ENCODE peak calls at places on chromosomes 5 and 9, in five cellular contexts. M, P, Q, D and A are unnamed samples.

GRCh38 chr5:21649969-21650368 is 1203.2 kb downstream of the CDH12 start:
- DNase-seq in M (no peak), Q (no peak), D (no peak), P (no peak), A (no peak)

GRCh38 chr5:110169461-110169860 is 479.7 kb downstream of the MAN2A1 start:
- DNase-seq in M (no peak), Q (no peak), P (no peak), D (no peak), A (no peak)

GRCh38 chr5:157839157-157839795 is 19.7 kb downstream of the CLINT1 start:
- DNase-seq in D (no peak), P (no peak), Q (no peak), M (no peak), A (no peak)

GRCh38 chr5:119274767-119275130 is 81.1 kb upstream of the TNFAIP8 start:
- DNase-seq in Q (no peak), P (no peak), M (no peak), D (no peak), A (no peak)

GRCh38 chr5:28542968-28543367 is 1504.6 kb upstream of the CDH9 start:
- DNase-seq in Q (no peak), P (no peak), M (peak; percentile 48), D (no peak), A (no peak)

GRCh38 chr5:106874974-106875373 is 795.8 kb downstream of the EFNA5 start:
- DNase-seq in Q (no peak), D (no peak), P (no peak), M (no peak), A (no peak)

GRCh38 chr5:68159251-68159951 is 56.2 kb upstream of the PIK3R1 start:
- DNase-seq in Q (no peak), M (no peak), P (no peak), D (no peak), A (no peak)

GRCh38 chr9:136679431-136679941 is 7.8 kb downstream of the AGPAT2 start:
- DNase-seq in Q (no peak), P (no peak), D (peak; percentile 95), M (no peak), A (no peak)

GRCh38 chr9:108093773-108094675 is 604.5 kb upstream of the KLF4 start:
- DNase-seq in Q (no peak), P (no peak), M (peak; percentile 60), D (no peak), A (no peak)

GRCh38 chr5:91183743-91184142 is 199.4 kb downstream of the ARRDC3 start:
- DNase-seq in D (no peak), P (peak; percentile 87), M (no peak), Q (no peak), A (no peak)

GRCh38 chr9:123686131-123686848 is 243.6 kb downstream of the DENND1A start:
- DNase-seq in D (peak; percentile 73), M (peak; percentile 49), Q (no peak), P (no peak), A (no peak)

GRCh38 chr5:97629281-97629680 is 446.2 kb upstream of the RIOK2 start:
- DNase-seq in Q (no peak), P (no peak), M (no peak), D (no peak), A (no peak)

GRCh38 chr9:123073991-123074422 is 40.5 kb downstream of the GPR21 start:
- DNase-seq in D (no peak), P (no peak), M (no peak), Q (no peak), A (no peak)

GRCh38 chr5:37189355-37189754 is 59.8 kb downstream of the CPLANE1 start:
- DNase-seq in Q (no peak), P (no peak), D (no peak), M (no peak), A (no peak)

GRCh38 chr5:28810751-28811136 is 1772.4 kb upstream of the CDH9 start:
- DNase-seq in Q (no peak), D (no peak), P (no peak), M (no peak), A (no peak)

GRCh38 chr5:35436441-35437057 is 181.1 kb upstream of the SPEF2 start:
- DNase-seq in M (no peak), P (no peak), Q (no peak), D (no peak), A (no peak)

GRCh38 chr5:108747111-108748009 is at the start of gene FER:
- DNase-seq in Q (no peak), D (no peak), M (peak; percentile 33), P (no peak), A (no peak)

GRCh38 chr5:31827862-31828261 is 188.9 kb downstream of the PDZD2 start:
- DNase-seq in D (no peak), M (no peak), P (no peak), Q (no peak), A (no peak)

GRCh38 chr9:801399-802071 is 40.0 kb upstream of the DMRT1 start:
- DNase-seq in P (no peak), D (no peak), Q (no peak), M (no peak), A (no peak)

GRCh38 chr9:80147866-80148265 is 576.1 kb downstream of the TLE4 start:
- DNase-seq in P (no peak), D (no peak), Q (no peak), M (no peak), A (no peak)
- TF ChIP-seq CTCF in P (no peak), D (no peak), Q (no peak), M (no peak), A (no peak)

GRCh38 chr9:104232781-104233341 is 138.8 kb downstream of the SMC2 start:
- DNase-seq in Q (no peak), D (no peak), M (no peak), P (no peak), A (no peak)

GRCh38 chr9:104240890-104241289 is 146.8 kb downstream of the SMC2 start:
- DNase-seq in D (no peak), P (no peak), Q (no peak), M (no peak), A (no peak)

GRCh38 chr9:104233366-104233765 is 139.3 kb downstream of the SMC2 start:
- DNase-seq in D (no peak), P (no peak), M (no peak), Q (no peak), A (no peak)

GRCh38 chr9:104238668-104239067 is 144.6 kb downstream of the SMC2 start:
- DNase-seq in P (no peak), M (no peak), D (no peak), Q (no peak), A (no peak)
- TF ChIP-seq CTCF in P (no peak), M (no peak), D (no peak), Q (no peak), A (no peak)

DNA sequence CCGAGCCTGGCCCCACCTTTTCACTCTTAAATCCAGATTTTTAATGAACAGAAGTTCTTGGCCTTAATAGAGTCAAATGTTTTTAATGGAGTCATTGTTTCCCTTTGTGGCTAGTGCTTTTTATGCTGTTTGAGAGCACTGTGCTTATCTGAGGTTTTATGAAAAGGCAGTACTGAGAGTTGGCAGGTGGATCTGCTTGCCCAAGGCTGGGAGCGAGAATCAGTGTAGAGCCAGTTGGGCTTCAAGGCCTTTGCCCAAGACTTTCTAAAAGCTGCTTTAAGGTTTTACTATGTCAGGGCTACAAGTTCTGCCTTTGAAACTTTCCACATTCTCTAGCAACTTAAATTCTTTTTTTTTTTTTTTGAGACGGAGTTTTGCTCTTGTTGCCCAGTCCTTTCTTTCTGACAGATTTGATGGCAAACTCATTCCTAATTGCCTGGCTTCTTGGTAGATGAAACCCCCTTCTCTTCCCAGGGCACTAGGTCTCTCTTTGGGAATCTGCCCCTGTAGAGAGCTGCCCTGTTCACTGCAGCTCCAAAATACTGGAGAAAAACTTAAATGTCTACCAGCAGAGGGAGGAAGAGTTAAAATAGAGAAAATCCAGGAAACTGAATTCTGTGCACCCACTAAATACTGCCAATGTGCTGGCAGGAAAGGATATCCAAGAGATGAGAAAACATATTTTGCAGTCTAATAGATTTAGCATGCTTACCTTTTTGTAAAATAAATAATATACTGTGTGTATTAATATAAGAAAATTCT is 36.9 kb upstream of the CDK20 start:
- DNase-seq in M (no peak), P (no peak), Q (no peak), D (no peak), A (no peak)
- TF ChIP-seq CTCF in M (peak; percentile 41), P (no peak), Q (peak; percentile 50), D (peak; percentile 12), A (peak; percentile 63)

GRCh38 chr9:71442937-71443336 is 321.5 kb upstream of the TRPM3 start:
- DNase-seq in Q (no peak), M (no peak), P (no peak), D (no peak), A (no peak)

GRCh38 chr9:71446081-71446480 is 322.2 kb downstream of the CEMIP2 start:
- DNase-seq in Q (no peak), M (no peak), P (no peak), D (no peak), A (no peak)

GRCh38 chr9:71446499-71447411 is 321.6 kb downstream of the CEMIP2 start:
- DNase-seq in M (peak; percentile 11), D (peak; percentile 25), Q (peak; percentile 89), P (peak; percentile 74), A (peak; percentile 78)
- TF ChIP-seq CTCF in M (no peak), D (peak; percentile 45), Q (peak; percentile 19), P (no peak), A (peak; percentile 60)

DNA sequence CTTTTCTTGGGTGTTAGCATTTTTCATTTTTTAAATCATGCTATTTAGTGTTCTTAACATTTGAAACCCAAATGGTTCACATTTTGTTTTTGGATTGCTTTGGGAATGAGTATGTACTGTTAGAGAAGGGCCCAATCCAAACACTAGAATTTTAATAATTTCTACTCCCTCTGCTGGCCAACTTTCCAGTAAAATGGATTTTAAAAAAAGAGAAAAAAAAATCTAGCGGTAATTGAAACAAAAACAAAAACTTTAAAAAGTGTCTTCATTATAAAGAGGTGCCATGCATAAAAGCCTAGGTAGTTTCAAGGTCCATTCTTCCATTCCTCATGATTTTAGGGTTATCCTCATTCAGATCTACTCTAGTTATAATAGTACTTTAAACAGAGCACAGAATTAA is 32.1 kb upstream of the RICTOR start:
- DNase-seq in Q (no peak), P (no peak), D (no peak), M (no peak), A (no peak)
- TF ChIP-seq CTCF in Q (peak; percentile 48), P (no peak), D (no peak), M (peak; percentile 63), A (peak; percentile 60)

GRCh38 chr5:160274483-160274931 is 37.9 kb downstream of the CCNJL start:
- DNase-seq in P (peak; percentile 42), Q (no peak), M (no peak), D (no peak), A (no peak)

GRCh38 chr5:160271396-160271795 is 41.0 kb downstream of the CCNJL start:
- DNase-seq in M (no peak), Q (no peak), P (peak; percentile 51), D (peak; percentile 39), A (no peak)

GRCh38 chr5:160272041-160272663 is 40.2 kb downstream of the CCNJL start:
- DNase-seq in D (no peak), Q (no peak), P (peak; percentile 37), M (no peak), A (no peak)

GRCh38 chr5:160270704-160271103 is 41.4 kb downstream of the FABP6 start:
- DNase-seq in M (no peak), D (no peak), P (no peak), Q (no peak), A (no peak)

DNA sequence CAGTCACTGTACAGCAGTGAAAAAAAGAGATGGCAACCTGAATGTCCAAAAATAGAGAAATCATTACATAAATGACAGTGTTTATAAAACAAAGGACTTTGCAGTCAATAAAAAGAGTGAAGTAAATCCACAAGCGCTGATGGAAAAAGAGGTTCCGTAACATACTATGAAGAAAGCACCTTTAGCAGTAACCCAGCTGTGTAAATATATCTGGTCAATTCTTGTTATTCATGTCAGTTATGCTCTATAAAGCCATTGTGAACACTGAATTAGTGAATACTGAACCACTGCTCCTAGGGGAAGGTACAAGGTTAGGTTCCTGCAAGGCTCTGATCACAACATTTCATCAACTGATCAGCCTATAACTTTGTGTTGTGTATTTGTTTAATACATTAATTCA is 39.5 kb downstream of the CCNJL start:
- DNase-seq in P (no peak), D (no peak), Q (no peak), M (no peak), A (no peak)
- TF ChIP-seq CTCF in P (no peak), D (no peak), Q (no peak), M (no peak), A (no peak)